ENCODE peak calls at places on chromosomes 7 and 10, in four cellular contexts. X is sigmoid colon, H is suprapubic skin, J is transverse colon. F is an unnamed sample.

GRCh38 chr10:44967596-44967995 is 8.0 kb downstream of the RASSF4 start:
- DNase-seq in H (peak; percentile 61), J (no peak), X (peak; percentile 76), F (peak; percentile 54)

GRCh38 chr10:23370106-23370505 is 25.5 kb upstream of the C10orf67 start:
- DNase-seq in H (no peak), X (no peak), J (no peak), F (no peak)

GRCh38 chr10:123855013-123855684 is 36.5 kb downstream of the CPXM2 start:
- DNase-seq in J (no peak), X (no peak), H (no peak), F (no peak)

GRCh38 chr10:102455893-102456471 is 4.6 kb upstream of the C10orf95 start:
- DNase-seq in H (no peak), X (no peak), J (peak; percentile 28), F (peak; percentile 90)

GRCh38 chr10:2885276-2885955 is 181.9 kb upstream of the PFKP start:
- DNase-seq in H (no peak), J (no peak), X (no peak), F (no peak)

GRCh38 chr7:144391823-144392255 is 11.7 kb downstream of the NOBOX start:
- DNase-seq in X (peak; percentile 34), H (peak; percentile 19), J (no peak), F (no peak)

GRCh38 chr10:123560301-123561144 is 105.6 kb upstream of the GPR26 start:
- DNase-seq in H (peak; percentile 29), J (no peak), X (peak; percentile 54), F (no peak)

GRCh38 chr7:42691030-42691639 is 220.7 kb downstream of the C7orf25 start:
- DNase-seq in X (no peak), H (no peak), J (peak; percentile 12), F (peak; percentile 25)

GRCh38 chr7:116354171-116354545 is 143.8 kb downstream of the TES start:
- DNase-seq in H (peak; percentile 65), J (peak; percentile 15), X (peak; percentile 87), F (no peak)

GRCh38 chr10:120715214-120715613 is 135.9 kb upstream of the WDR11 start:
- DNase-seq in J (no peak), H (no peak), X (no peak), F (no peak)

GRCh38 chr7:42340462-42340861 is 103.5 kb upstream of the GLI3 start:
- DNase-seq in X (no peak), J (no peak), H (no peak), F (peak; percentile 22)

GRCh38 chr10:94279835-94280709 is 82.7 kb downstream of the NOC3L start:
- DNase-seq in H (no peak), J (peak; percentile 46), X (no peak), F (no peak)

GRCh38 chr7:133300811-133301210 is 47.9 kb downstream of the EXOC4 start:
- DNase-seq in J (no peak), X (no peak), H (no peak), F (no peak)

GRCh38 chr10:18377898-18378297 is 237.7 kb downstream of the CACNB2 start:
- DNase-seq in H (no peak), X (no peak), J (no peak), F (no peak)

GRCh38 chr10:100978896-100979185 is 8.5 kb downstream of the MRPL43 start:
- DNase-seq in J (no peak), H (peak; percentile 24), X (peak; percentile 36), F (no peak)

GRCh38 chr10:6072215-6072941 is 10.2 kb upstream of the IL2RA start:
- DNase-seq in J (no peak), H (no peak), X (no peak), F (no peak)

GRCh38 chr10:43056568-43057011 is 20.3 kb upstream of the RET start:
- DNase-seq in J (no peak), X (peak; percentile 34), H (peak; percentile 39), F (no peak)

GRCh38 chr10:10902951-10903350 is 114.7 kb upstream of the CELF2 start:
- DNase-seq in H (no peak), J (no peak), X (no peak), F (no peak)

GRCh38 chr7:15687645-15688025 is 1.2 kb upstream of the MEOX2 start:
- DNase-seq in J (no peak), H (no peak), X (no peak), F (no peak)

GRCh38 chr10:51667992-51668689 is 31.3 kb downstream of the CSTF2T start:
- DNase-seq in H (no peak), X (no peak), J (no peak), F (no peak)

GRCh38 chr10:77823811-77824542 is 102.6 kb downstream of the DLG5 start:
- DNase-seq in X (no peak), H (no peak), J (no peak), F (no peak)

DNA sequence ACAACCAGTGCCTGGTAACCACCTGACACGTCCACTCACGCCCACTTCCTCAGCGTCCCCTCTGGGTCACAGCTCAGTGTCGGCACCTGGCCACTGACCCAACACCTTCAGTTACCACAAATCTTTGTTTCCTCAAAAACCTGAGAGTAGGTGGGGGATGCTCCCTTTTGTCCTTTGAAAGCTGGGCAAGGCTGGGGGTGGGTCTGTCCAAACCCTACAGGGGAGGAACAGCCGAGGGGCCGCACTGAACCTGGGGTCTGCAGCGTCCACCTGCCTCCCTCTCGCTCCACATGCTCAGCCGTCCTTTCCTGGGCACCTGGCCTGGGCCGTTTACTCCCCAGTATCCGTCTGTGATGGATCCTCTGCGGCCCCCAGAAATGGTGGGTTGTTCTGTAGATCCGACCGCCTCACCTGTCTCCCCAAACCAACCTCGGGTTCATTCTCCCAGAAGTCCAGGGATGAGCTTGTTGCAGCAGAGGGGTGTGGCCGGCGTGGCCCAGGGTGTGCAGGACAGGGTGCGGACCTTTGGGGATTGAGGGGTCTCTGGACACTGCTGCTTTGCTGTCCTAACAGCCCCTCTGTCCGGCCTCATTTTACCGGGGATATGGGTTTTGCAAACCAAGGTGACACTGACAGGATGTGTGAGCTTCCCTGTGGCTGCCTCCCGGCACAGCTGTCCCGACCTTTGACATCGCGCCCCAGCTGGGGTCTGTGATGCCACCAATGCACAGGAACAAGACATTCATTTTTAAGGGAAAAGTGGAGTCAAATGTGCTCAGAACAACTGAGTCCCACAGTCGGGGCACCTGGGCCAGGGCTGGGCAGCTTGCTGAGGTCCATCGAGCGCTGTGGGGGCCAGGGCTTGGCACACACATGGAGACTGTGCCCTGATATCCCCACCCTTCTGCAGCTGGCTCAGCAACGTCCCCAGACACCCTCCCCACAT is 115.9 kb downstream of the VIPR2 start:
- DNase-seq in H (peak; percentile 62), X (peak; percentile 64), J (peak; percentile 7), F (no peak)
- H3K4me1 ChIP-seq in H (peaks cover 22% of the 10 kb centered on the region), X (peaks cover 9% of the 10 kb centered on the region), J (peaks cover 20% of the 10 kb centered on the region), F (peaks cover 11% of the 10 kb centered on the region)

GRCh38 chr7:129855234-129855673 is 97.5 kb downstream of the UBE2H start:
- DNase-seq in H (no peak), J (no peak), X (no peak), F (no peak)
- TF ChIP-seq EP300 in H (no peak), J (no peak), X (no peak), F (no peak)

GRCh38 chr10:50577681-50578350 is 45.9 kb downstream of the SGMS1 start:
- DNase-seq in H (no peak), J (peak; percentile 26), X (no peak), F (no peak)

GRCh38 chr10:50574932-50575331 is 48.8 kb downstream of the SGMS1 start:
- DNase-seq in J (no peak), H (no peak), X (no peak), F (no peak)

GRCh38 chr10:50575477-50576244 is 48.1 kb downstream of the SGMS1 start:
- DNase-seq in J (no peak), H (no peak), X (no peak), F (no peak)

GRCh38 chr10:50576995-50577394 is 46.8 kb downstream of the SGMS1 start:
- DNase-seq in X (no peak), H (no peak), J (no peak), F (no peak)

DNA sequence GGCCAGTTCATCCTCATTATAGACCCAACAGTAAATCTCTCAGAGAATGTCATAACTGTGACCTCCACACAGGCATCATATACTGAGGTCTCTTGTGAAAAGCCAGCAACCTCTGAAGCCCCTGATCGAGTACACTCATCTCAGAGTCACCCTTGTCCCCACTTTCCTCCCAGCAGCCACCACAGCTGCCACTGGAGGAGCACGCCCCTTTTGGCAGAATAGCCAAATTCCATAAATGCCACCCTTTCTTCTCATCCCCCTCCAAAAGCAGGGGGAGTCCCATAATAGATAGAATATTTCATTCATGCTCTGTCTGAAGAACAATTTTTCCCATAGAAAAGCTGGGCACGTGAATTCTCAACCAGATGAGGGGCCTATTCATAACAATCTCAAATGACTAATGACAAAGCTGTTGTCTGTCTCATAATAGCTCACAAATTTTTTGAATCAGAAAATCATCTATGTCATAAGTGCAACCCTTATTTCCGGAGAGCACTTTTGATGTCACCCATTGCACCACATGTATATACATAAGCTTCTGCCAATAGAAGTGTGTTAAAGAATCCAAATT is 47.4 kb downstream of the SGMS1 start:
- DNase-seq in X (no peak), J (no peak), H (no peak), F (no peak)
- H3K4me1 ChIP-seq in X (peaks cover 16% of the 10 kb centered on the region), J (peaks cover 44% of the 10 kb centered on the region), H (peaks cover 42% of the 10 kb centered on the region), F (peaks cover 42% of the 10 kb centered on the region)

GRCh38 chr7:3042301-3042700 is 1.4 kb downstream of the CARD11 start:
- DNase-seq in J (no peak), X (no peak), H (no peak), F (no peak)

GRCh38 chr7:3042861-3043489 is 692 bp downstream of the CARD11 start:
- DNase-seq in H (no peak), J (peak; percentile 54), X (no peak), F (peak; percentile 61)

GRCh38 chr7:3039787-3040186 is 3.9 kb downstream of the CARD11 start:
- DNase-seq in H (no peak), J (no peak), X (no peak), F (no peak)

GRCh38 chr7:3043544-3044395 is at the start of gene CARD11:
- DNase-seq in J (peak; percentile 24), X (no peak), H (no peak), F (peak; percentile 84)
- TF ChIP-seq EP300 in J (no peak), X (no peak), H (no peak), F (no peak)

DNA sequence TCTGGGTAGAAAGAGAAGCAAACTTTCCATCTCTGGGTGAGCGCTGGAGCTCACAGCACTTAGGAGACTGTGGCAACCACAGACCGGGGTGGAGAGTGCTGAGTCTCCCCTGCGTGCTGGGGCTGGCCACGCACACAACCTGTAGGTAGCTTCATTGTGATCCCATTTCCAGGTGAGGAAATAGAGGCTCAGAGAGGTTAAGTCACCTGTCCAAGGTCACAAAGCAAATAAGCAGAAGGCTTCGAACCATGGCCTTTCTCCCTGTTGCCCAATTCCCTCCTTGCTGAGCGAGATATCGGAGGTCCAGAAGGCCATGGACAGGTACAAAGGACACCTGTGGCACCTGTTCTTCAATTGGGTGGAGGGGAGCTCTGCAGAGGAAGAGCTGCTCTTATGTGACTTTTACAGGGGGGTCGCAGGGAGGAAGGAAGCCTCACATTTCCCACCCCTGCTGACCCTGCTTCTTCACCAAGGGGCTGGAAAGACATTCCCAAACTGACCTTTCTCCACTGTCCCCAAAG is 39.4 kb downstream of the ZCCHC24 start:
- DNase-seq in H (peak; percentile 33), J (no peak), X (no peak), F (no peak)
- H3K4me1 ChIP-seq in H (peaks cover 65% of the 10 kb centered on the region), J (peaks cover 76% of the 10 kb centered on the region), X (no peaks in the 10 kb centered on the region), F (peaks cover 85% of the 10 kb centered on the region)

DNA sequence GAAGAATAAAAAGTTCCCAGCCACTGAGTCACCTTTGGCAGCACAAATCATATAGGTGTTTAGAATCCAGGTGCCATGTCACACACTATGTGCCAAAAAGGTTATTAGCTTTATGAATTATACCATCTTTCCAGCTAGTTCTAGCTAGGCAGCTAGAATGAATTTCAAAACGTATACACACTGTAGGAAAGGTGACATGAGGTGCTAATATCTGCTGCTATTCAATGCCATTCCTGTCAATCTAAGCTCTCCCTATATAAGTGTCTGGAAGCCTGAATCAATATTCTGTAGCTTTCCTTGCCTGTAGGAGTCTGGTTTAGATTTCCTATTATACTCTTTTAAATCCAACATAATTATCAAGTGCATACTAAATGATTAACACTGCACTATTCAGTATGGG is 868.6 kb downstream of the GATA3 start:
- DNase-seq in X (no peak), H (no peak), J (no peak), F (no peak)
- TF ChIP-seq EP300 in X (no peak), H (no peak), J (no peak), F (no peak)